ENCODE peak calls at places on chromosomes 1 and 21, in six cellular contexts. C is progenitor cell of endocrine pancreas, W is transverse colon, N is GM06990, D is prostate gland, E is spleen. H is an unnamed sample.

GRCh38 chr1:224377676-224378006 is 21.0 kb downstream of the CNIH4 start:
- DNase-seq in C (no peak), W (no peak), N (peak; percentile 30), D (no peak), E (no peak), H (no peak)

GRCh38 chr1:53895421-53895820 is 1.4 kb downstream of the DIO1 start:
- DNase-seq in C (no peak), W (no peak), N (no peak), D (peak; percentile 70), E (no peak), H (no peak)

GRCh38 chr1:43358121-43358745 is 548 bp upstream of the CDC20 start:
- DNase-seq in C (no peak), W (peak; percentile 64), N (peak; percentile 19), D (no peak), E (no peak), H (no peak)

GRCh38 chr1:239918633-239919032 is 173.1 kb upstream of the FMN2 start:
- DNase-seq in C (no peak), W (no peak), N (no peak), D (no peak), E (no peak), H (no peak)

GRCh38 chr1:29597861-29598260 is 361.5 kb downstream of the PTPRU start:
- DNase-seq in C (no peak), W (no peak), N (no peak), D (no peak), E (no peak), H (no peak)

GRCh38 chr1:63642901-63643300 is 49.7 kb downstream of the PGM1 start:
- DNase-seq in C (no peak), W (no peak), N (no peak), D (no peak), E (no peak), H (no peak)

GRCh38 chr1:59554011-59554673 is 257.2 kb downstream of the FGGY start:
- DNase-seq in C (no peak), W (no peak), N (no peak), D (no peak), E (no peak), H (peak; percentile 24)

GRCh38 chr1:16226495-16227179 is 10.3 kb downstream of the CPLANE2 start:
- DNase-seq in C (peak; percentile 80), W (peak; percentile 58), N (no peak), D (no peak), E (no peak), H (peak; percentile 92)

GRCh38 chr1:93080424-93080823 is 1.3 kb downstream of the MTF2 start:
- DNase-seq in C (no peak), W (no peak), N (peak; percentile 52), D (no peak), E (no peak), H (no peak)

GRCh38 chr1:207867136-207868081 is 43.5 kb downstream of the CD34 start:
- DNase-seq in C (no peak), W (peak; percentile 32), N (no peak), D (peak; percentile 67), E (peak; percentile 90), H (no peak)

GRCh38 chr1:198893763-198894444 is 255.1 kb downstream of the PTPRC start:
- DNase-seq in C (no peak), W (no peak), N (no peak), D (no peak), E (no peak), H (no peak)

GRCh38 chr1:25572708-25573590 is 29.5 kb downstream of the LDLRAP1 start:
- DNase-seq in C (peak; percentile 37), W (peak; percentile 72), N (no peak), D (no peak), E (no peak), H (peak; percentile 73)

GRCh38 chr1:206694551-206695124 is 9.9 kb downstream of the MAPKAPK2 start:
- DNase-seq in C (no peak), W (no peak), N (no peak), D (no peak), E (no peak), H (peak; percentile 38)

GRCh38 chr1:41427022-41427942 is 57.2 kb downstream of the EDN2 start:
- DNase-seq in C (no peak), W (no peak), N (no peak), D (no peak), E (no peak), H (no peak)

GRCh38 chr21:45055861-45056260 is 18.5 kb upstream of the ADARB1 start:
- DNase-seq in C (no peak), W (no peak), N (no peak), D (no peak), E (no peak), H (no peak)

DNA sequence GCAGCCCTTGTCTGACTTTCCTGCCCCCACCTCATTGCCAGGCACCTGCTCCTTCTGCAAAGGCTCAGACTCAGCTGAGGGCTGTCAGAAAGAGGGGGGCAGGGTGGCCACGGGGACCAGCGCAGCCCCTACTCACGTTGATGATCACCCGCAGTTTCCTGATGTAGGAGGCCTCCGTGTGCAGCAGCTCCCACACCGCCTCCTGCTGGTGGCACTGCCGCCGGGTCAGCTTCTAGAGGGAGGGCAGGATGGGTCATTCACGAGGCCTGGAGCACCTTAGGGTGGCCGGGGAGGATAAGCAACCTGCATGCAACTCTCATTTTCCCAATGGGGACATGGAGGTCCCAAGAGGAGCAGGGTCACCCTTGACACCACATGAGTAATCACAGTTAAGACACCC is 6.4 kb upstream of the TNFRSF25 start:
- DNase-seq in C (no peak), W (no peak), N (no peak), D (no peak), E (no peak), H (no peak)
- TF ChIP-seq CTCF in C (peak; percentile 12), W (peak; percentile 45), N (peak; percentile 53), D (no peak), E (no peak), H (no peak)

GRCh38 chr1:160821627-160822026 is 25.7 kb downstream of the LY9 start:
- DNase-seq in C (no peak), W (no peak), N (no peak), D (no peak), E (no peak), H (no peak)
- TF ChIP-seq CTCF in C (no peak), W (no peak), N (peak; percentile 40), D (no peak), E (no peak), H (no peak)

DNA sequence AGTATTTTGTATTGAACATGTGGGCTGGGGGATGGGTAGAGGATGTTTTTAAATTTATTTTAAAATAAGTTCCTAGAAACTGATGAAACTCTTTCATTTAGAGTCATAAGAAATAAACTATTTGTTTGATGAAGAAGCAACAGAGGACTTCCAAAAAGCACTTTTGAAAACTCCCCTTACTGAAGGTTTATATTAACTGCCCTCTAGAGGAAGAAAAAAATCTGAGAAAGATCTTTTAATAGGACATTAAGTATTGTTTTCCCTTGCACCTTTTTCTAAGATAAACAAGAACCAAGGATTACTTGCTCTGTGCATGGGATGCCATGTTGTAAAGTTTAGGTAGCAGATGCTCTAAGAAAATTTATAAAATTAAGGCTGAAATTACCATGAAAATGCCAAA is 14.1 kb downstream of the DISP1 start:
- DNase-seq in C (no peak), W (no peak), N (no peak), D (no peak), E (no peak), H (no peak)
- TF ChIP-seq CTCF in C (no peak), W (no peak), N (peak; percentile 20), D (no peak), E (no peak), H (no peak)

GRCh38 chr1:18241932-18242331 is 134.3 kb downstream of the IGSF21 start:
- DNase-seq in C (no peak), W (no peak), N (no peak), D (no peak), E (no peak), H (no peak)

GRCh38 chr1:18240906-18241305 is 133.3 kb downstream of the IGSF21 start:
- DNase-seq in C (no peak), W (peak; percentile 40), N (no peak), D (no peak), E (no peak), H (no peak)

GRCh38 chr1:18239671-18240070 is 132.1 kb downstream of the IGSF21 start:
- DNase-seq in C (no peak), W (no peak), N (no peak), D (no peak), E (no peak), H (no peak)

GRCh38 chr1:18234790-18235242 is 127.2 kb downstream of the IGSF21 start:
- DNase-seq in C (peak; percentile 45), W (peak; percentile 40), N (no peak), D (peak; percentile 19), E (no peak), H (peak; percentile 72)

GRCh38 chr1:18238190-18238589 is 130.6 kb downstream of the IGSF21 start:
- DNase-seq in C (no peak), W (no peak), N (no peak), D (no peak), E (no peak), H (no peak)
- TF ChIP-seq CTCF in C (no peak), W (no peak), N (no peak), D (no peak), E (no peak), H (no peak)

DNA sequence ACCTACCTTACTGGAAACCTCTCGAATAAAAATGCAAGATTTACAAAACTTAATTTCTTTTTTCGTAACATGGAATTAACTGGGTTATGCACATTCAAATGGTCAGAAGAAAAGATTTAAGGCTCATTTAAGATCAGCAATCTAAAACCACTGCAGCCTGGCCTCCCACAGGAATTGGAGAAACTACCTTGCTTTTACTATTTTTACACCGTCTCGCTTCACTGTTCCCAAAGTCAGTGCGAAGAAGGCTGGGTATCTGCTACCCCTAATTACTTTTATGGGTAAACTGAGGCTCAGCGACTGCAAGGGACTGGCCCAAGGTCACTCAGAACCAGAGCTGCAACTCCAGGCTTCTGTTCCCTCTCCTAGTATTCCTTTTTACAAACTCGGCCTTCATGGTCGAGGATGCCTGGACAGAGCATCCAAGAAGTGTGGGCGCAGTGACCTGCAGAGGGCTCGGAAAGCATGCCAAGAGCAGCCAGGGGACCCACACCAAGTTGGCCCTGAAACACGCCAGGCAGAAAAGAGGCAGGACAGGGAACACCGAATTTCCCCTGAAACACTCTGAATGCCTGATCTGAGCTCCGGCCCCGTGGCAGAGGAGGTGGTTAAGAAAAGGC is 931 bp downstream of the PAXBP1 start:
- DNase-seq in C (no peak), W (no peak), N (peak; percentile 3), D (peak; percentile 14), E (no peak), H (no peak)
- TF ChIP-seq CTCF in C (peak; percentile 24), W (no peak), N (no peak), D (no peak), E (no peak), H (no peak)

DNA sequence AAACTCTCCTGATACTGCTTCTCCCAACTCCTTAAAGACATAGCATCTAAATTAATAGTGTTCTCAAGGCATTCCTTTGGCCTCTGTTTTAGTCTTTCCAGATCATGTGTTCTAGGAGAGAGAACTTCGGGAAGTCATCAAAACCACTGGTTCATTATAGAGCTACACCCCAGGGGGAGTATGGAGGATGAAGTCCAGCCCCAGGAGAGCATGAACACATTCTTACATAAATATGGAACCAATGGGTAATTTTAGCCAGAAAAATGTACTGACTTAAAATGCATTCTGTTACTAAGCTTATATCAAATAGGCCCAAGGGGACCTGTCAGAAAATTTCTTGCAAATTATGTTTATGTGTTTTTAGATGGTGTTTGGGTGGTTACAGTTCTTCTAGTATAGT is 165.2 kb downstream of the NTMT2 start:
- DNase-seq in C (no peak), W (no peak), N (no peak), D (no peak), E (no peak), H (no peak)
- TF ChIP-seq CTCF in C (no peak), W (no peak), N (no peak), D (no peak), E (no peak), H (no peak)

H was measured in nephron progenitor cell.